ENCODE peak calls at places on chromosomes 12 and 14, in seven cellular contexts. U, T, R, F, Z, V and L are unnamed samples.

GRCh38 chr12:103712191-103712590 is 125.1 kb downstream of the STAB2 start:
- DNase-seq in U (no peak), T (no peak), R (no peak), F (no peak), Z (no peak), V (no peak), L (no peak)

GRCh38 chr14:25464772-25465171 is 414.8 kb upstream of the STXBP6 start:
- DNase-seq in U (no peak), T (no peak), R (no peak), F (no peak), Z (no peak), V (no peak), L (no peak)

GRCh38 chr12:3313655-3314305 is 177.2 kb upstream of the PRMT8 start:
- DNase-seq in U (no peak), T (peak), R (peak), F (peak), Z (no peak), V (peak), L (no peak)

GRCh38 chr12:102527256-102527720 is 46.9 kb upstream of the IGF1 start:
- DNase-seq in U (no peak), T (no peak), R (no peak), F (peak), Z (no peak), V (peak), L (no peak)

GRCh38 chr12:17278946-17279345 is 673.0 kb upstream of the LMO3 start:
- DNase-seq in U (no peak), T (no peak), R (no peak), F (no peak), Z (no peak), V (no peak), L (no peak)

GRCh38 chr12:6764011-6764828 is 1.9 kb upstream of the PTMS start:
- DNase-seq in U (peak), T (peak), R (peak), F (peak), Z (peak), V (peak), L (peak)

GRCh38 chr12:14514154-14514842 is 53.4 kb downstream of the PLBD1 start:
- DNase-seq in U (no peak), T (peak), R (peak), F (peak), Z (no peak), V (peak), L (peak)

GRCh38 chr12:43290836-43291235 is 261.2 kb downstream of the ADAMTS20 start:
- DNase-seq in U (no peak), T (no peak), R (no peak), F (peak), Z (no peak), V (no peak), L (no peak)

GRCh38 chr14:101020971-101021370 is 117.4 kb upstream of the RTL1 start:
- DNase-seq in U (peak), T (no peak), R (no peak), F (no peak), Z (no peak), V (no peak), L (no peak)

GRCh38 chr14:98893675-98894074 is 378.3 kb downstream of the BCL11B start:
- DNase-seq in U (no peak), T (no peak), R (no peak), F (no peak), Z (no peak), V (no peak), L (no peak)

GRCh38 chr12:42666671-42667243 is 77.2 kb upstream of the PRICKLE1 start:
- DNase-seq in U (no peak), T (peak), R (no peak), F (peak), Z (no peak), V (no peak), L (no peak)

GRCh38 chr14:87076146-87076545 is 916.8 kb downstream of the GALC start:
- DNase-seq in U (no peak), T (no peak), R (no peak), F (no peak), Z (no peak), V (no peak), L (no peak)

GRCh38 chr12:109387425-109388166 is 39.9 kb downstream of the MYO1H start:
- DNase-seq in U (no peak), T (peak), R (peak), F (peak), Z (no peak), V (peak), L (no peak)
- TF ChIP-seq CTCF in U (no peak), T (peak), R (peak), F (peak), Z (peak), V (peak), L (peak)

GRCh38 chr12:19938031-19938430 is 430.3 kb upstream of the PDE3A start:
- DNase-seq in U (no peak), T (no peak), R (no peak), F (no peak), Z (no peak), V (no peak), L (no peak)

GRCh38 chr12:19937161-19937560 is 431.2 kb upstream of the PDE3A start:
- DNase-seq in U (no peak), T (no peak), R (no peak), F (no peak), Z (no peak), V (no peak), L (no peak)

GRCh38 chr12:19945559-19946485 is 422.5 kb upstream of the PDE3A start:
- DNase-seq in U (no peak), T (no peak), R (no peak), F (peak), Z (no peak), V (peak), L (peak)

GRCh38 chr12:19946549-19946948 is 421.8 kb upstream of the PDE3A start:
- DNase-seq in U (no peak), T (no peak), R (no peak), F (peak), Z (no peak), V (peak), L (peak)

GRCh38 chr12:19941096-19941495 is 427.2 kb upstream of the PDE3A start:
- DNase-seq in U (no peak), T (no peak), R (no peak), F (no peak), Z (no peak), V (no peak), L (no peak)
- TF ChIP-seq CTCF in U (no peak), T (no peak), R (no peak), F (no peak), Z (no peak), V (no peak), L (no peak)

DNA sequence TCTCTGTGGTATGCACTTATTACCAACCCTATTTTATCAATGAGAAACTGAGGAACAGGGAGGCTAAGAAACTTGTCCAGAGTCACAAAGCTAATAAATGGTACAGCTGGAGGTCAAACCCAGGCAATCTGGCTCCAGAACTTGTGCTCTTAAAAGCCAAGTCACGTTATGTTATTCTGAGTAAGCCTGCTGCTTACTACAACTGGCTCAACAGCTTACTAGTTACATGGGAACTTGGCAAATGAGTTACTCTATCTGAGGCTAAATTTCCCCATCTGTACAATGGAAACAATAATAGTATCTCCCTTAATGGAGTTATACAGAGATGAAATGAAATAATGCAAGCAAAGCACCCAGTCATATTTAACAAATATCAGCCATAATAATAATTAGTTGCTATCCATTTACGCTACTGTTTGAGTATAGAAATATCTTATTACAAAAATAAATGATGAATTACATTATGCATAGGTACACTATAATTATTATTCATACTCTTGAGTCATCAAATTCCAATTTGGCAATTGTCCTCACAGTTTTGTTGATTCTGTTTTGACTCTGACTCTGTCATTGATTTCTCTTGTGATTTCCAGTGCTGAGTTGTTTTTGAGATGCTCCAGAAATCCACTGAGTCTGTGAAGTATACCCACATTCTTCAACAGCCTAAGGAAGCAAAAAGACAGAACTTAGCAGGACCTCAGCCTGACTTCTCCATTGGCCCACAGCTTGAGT is 112.2 kb downstream of the TBX5 start:
- DNase-seq in U (no peak), T (no peak), R (no peak), F (no peak), Z (no peak), V (no peak), L (no peak)
- TF ChIP-seq CTCF in U (no peak), T (no peak), R (no peak), F (no peak), Z (no peak), V (no peak), L (no peak)

GRCh38 chr12:121223283-121223946 is 13.5 kb downstream of the P2RX4 start:
- DNase-seq in U (no peak), T (no peak), R (peak), F (no peak), Z (no peak), V (no peak), L (peak)
- TF ChIP-seq CTCF in U (no peak), T (peak), R (peak), F (peak), Z (no peak), V (peak), L (peak)

GRCh38 chr12:1670815-1671268 is 20.0 kb upstream of the ADIPOR2 start:
- DNase-seq in U (no peak), T (no peak), R (no peak), F (no peak), Z (no peak), V (no peak), L (no peak)
- TF ChIP-seq CTCF in U (no peak), T (no peak), R (no peak), F (no peak), Z (no peak), V (no peak), L (no peak)